ENCODE peak calls at places on chromosomes 11 and 22, in four cellular contexts. Q is osteocyte; G is stimulated activated CD4-positive, alpha-beta T cell treated with anti-CD3 and anti-CD28 coated beads, Interleukin-1b, Interleukin-23, amount 100 ng/mL, for 48 hours; Z is mesenteric fat pad. M is an unnamed sample.
A peak's percentile ranks its signal among the peaks of the same experiment; 100 is the strongest.

GRCh38 chr22:22752556-22753477 is 108.4 kb downstream of the GGTLC2 start:
- DNase-seq in Q (peak; percentile 59), G (no peak), Z (no peak), M (no peak)

GRCh38 chr11:19872526-19873135 is 160.0 kb downstream of the NAV2 start:
- DNase-seq in Q (no peak), G (no peak), Z (no peak), M (no peak)

GRCh38 chr22:27995801-27996528 is 76.9 kb upstream of the PITPNB start:
- DNase-seq in Q (no peak), G (no peak), Z (peak; percentile 84), M (no peak)

GRCh38 chr11:35253237-35253636 is 114.3 kb downstream of the CD44 start:
- DNase-seq in Q (no peak), G (no peak), Z (no peak), M (no peak)

GRCh38 chr22:36244522-36245391 is 5.4 kb upstream of the APOL2 start:
- DNase-seq in Q (no peak), G (no peak), Z (peak; percentile 77), M (no peak)

GRCh38 chr11:19394525-19395016 is 153.8 kb upstream of the E2F8 start:
- DNase-seq in Q (no peak), G (peak; percentile 1), Z (no peak), M (no peak)

GRCh38 chr11:116357769-116358544 is 414.8 kb downstream of the BUD13 start:
- DNase-seq in Q (no peak), G (no peak), Z (no peak), M (no peak)

GRCh38 chr11:100777118-100777517 is 90.0 kb downstream of the ARHGAP42 start:
- DNase-seq in Q (no peak), G (no peak), Z (no peak), M (no peak)

GRCh38 chr11:110565344-110565684 is 135.6 kb downstream of the FDX1 start:
- DNase-seq in Q (no peak), G (no peak), Z (no peak), M (no peak)

GRCh38 chr11:64101461-64101860 is 64.5 kb downstream of the MACROD1 start:
- DNase-seq in Q (no peak), G (no peak), Z (no peak), M (no peak)

GRCh38 chr11:69013009-69013951 is at the start of gene MRGPRF:
- DNase-seq in Q (peak; percentile 90), G (peak; percentile 15), Z (peak; percentile 93), M (no peak)

GRCh38 chr11:126585388-126586302 is 230.2 kb downstream of the ST3GAL4 start:
- DNase-seq in Q (peak; percentile 90), G (no peak), Z (no peak), M (no peak)

GRCh38 chr11:70498976-70499801 is 100.9 kb downstream of the CTTN start:
- DNase-seq in Q (no peak), G (no peak), Z (no peak), M (no peak)

GRCh38 chr11:45243931-45244330 is 42.2 kb downstream of the SYT13 start:
- DNase-seq in Q (no peak), G (no peak), Z (no peak), M (no peak)

GRCh38 chr11:122756417-122756816 is 81.9 kb upstream of the CRTAM start:
- DNase-seq in Q (no peak), G (no peak), Z (no peak), M (peak; percentile 79)

GRCh38 chr22:49825944-49826602 is 1.6 kb downstream of the BRD1 start:
- DNase-seq in Q (no peak), G (peak; percentile 77), Z (no peak), M (peak; percentile 73)

GRCh38 chr22:33324228-33324627 is 266.0 kb upstream of the SYN3 start:
- DNase-seq in Q (no peak), G (no peak), Z (no peak), M (no peak)

GRCh38 chr11:36253238-36253637 is 36.0 kb downstream of the COMMD9 start:
- DNase-seq in Q (no peak), G (no peak), Z (no peak), M (no peak)

GRCh38 chr11:11471196-11471595 is 118.1 kb upstream of the CSNK2A3 start:
- DNase-seq in Q (no peak), G (no peak), Z (no peak), M (no peak)

GRCh38 chr11:72085836-72086475 is 5.3 kb downstream of the LRRC51 start:
- DNase-seq in Q (no peak), G (no peak), Z (no peak), M (no peak)

GRCh38 chr11:63503492-63503891 is 2.4 kb upstream of the LGALS12 start:
- DNase-seq in Q (no peak), G (no peak), Z (no peak), M (no peak)

GRCh38 chr22:37176464-37177061 is 11.5 kb downstream of the C1QTNF6 start:
- DNase-seq in Q (no peak), G (no peak), Z (no peak), M (no peak)

GRCh38 chr22:37610480-37611148 is 2.0 kb downstream of the GGA1 start:
- DNase-seq in Q (no peak), G (no peak), Z (no peak), M (no peak)

GRCh38 chr11:78168539-78169477 is 19.6 kb downstream of the KCTD21 start:
- DNase-seq in Q (peak; percentile 87), G (no peak), Z (peak; percentile 93), M (no peak)

GRCh38 chr22:21762712-21763581 is 27.4 kb upstream of the YPEL1 start:
- DNase-seq in Q (no peak), G (peak; percentile 74), Z (no peak), M (peak; percentile 56)

GRCh38 chr11:115581871-115582639 is 77.8 kb upstream of the CADM1 start:
- DNase-seq in Q (no peak), G (no peak), Z (no peak), M (no peak)

GRCh38 chr11:131760191-131760951 is 390.0 kb downstream of the NTM start:
- DNase-seq in Q (no peak), G (no peak), Z (no peak), M (no peak)

GRCh38 chr11:36041988-36042606 is 98.2 kb downstream of the LDLRAD3 start:
- DNase-seq in Q (no peak), G (no peak), Z (no peak), M (no peak)

GRCh38 chr22:21916309-21916918 is 36.2 kb downstream of the PPM1F start:
- DNase-seq in Q (no peak), G (no peak), Z (no peak), M (no peak)

GRCh38 chr22:37163096-37163489 is 13.4 kb upstream of the IL2RB start:
- DNase-seq in Q (no peak), G (no peak), Z (no peak), M (no peak)

GRCh38 chr22:29108137-29108536 is 35.3 kb downstream of the KREMEN1 start:
- DNase-seq in Q (no peak), G (no peak), Z (no peak), M (no peak)

GRCh38 chr11:78340530-78340929 is 77.1 kb downstream of the GAB2 start:
- DNase-seq in Q (no peak), G (no peak), Z (no peak), M (no peak)

GRCh38 chr11:4491878-4492606 is 9.6 kb downstream of the OR52K1 start:
- DNase-seq in Q (no peak), G (no peak), Z (no peak), M (no peak)

GRCh38 chr11:690738-691633 is 4.0 kb downstream of the DEAF1 start:
- DNase-seq in Q (no peak), G (no peak), Z (no peak), M (no peak)

GRCh38 chr11:37504066-37504611 is 906.1 kb upstream of the RAG2 start:
- DNase-seq in Q (no peak), G (no peak), Z (no peak), M (no peak)

GRCh38 chr11:121596195-121597145 is 143.7 kb upstream of the SORL1-AS1 start:
- DNase-seq in Q (no peak), G (no peak), Z (no peak), M (no peak)

GRCh38 chr11:34209809-34210208 is 104.4 kb downstream of the NAT10 start:
- DNase-seq in Q (no peak), G (no peak), Z (no peak), M (no peak)